ENCODE peak calls at places on chromosomes 3 and 15, in five cellular contexts. D is right atrium auricular region, H is OCI-LY7, U is A549, X is heart left ventricle. T is an unnamed sample.

GRCh38 chr15:64574220-64574994 is 114.0 kb downstream of the ZNF609 start:
- DNase-seq in D (no peak), H (no peak), U (peak; percentile 25), X (no peak), T (no peak)

GRCh38 chr3:14369675-14370669 is 32.4 kb upstream of the SLC6A6 start:
- DNase-seq in D (no peak), H (peak; percentile 61), U (peak; percentile 48), X (no peak), T (peak; percentile 50)

GRCh38 chr15:90049030-90049429 is 47.9 kb downstream of the ZNF710 start:
- DNase-seq in D (no peak), H (no peak), U (no peak), X (no peak), T (no peak)

GRCh38 chr15:81281925-81282895 is 41.7 kb downstream of the STARD5 start:
- DNase-seq in D (no peak), H (no peak), U (no peak), X (no peak), T (no peak)

GRCh38 chr3:191047930-191048329 is 151.1 kb upstream of the OSTN start:
- DNase-seq in D (no peak), H (no peak), U (no peak), X (no peak), T (no peak)

GRCh38 chr3:53970656-53971055 is 79.0 kb upstream of the SELENOK start:
- DNase-seq in D (no peak), H (no peak), U (no peak), X (no peak), T (peak; percentile 54)

GRCh38 chr15:55588818-55589122 is 625 bp upstream of the PYGO1 start:
- DNase-seq in D (no peak), H (no peak), U (no peak), X (no peak), T (no peak)

GRCh38 chr15:99408236-99409096 is 157.2 kb downstream of the LRRC28 start:
- DNase-seq in D (peak; percentile 60), H (no peak), U (no peak), X (peak; percentile 65), T (no peak)

GRCh38 chr3:46999516-47000197 is 20.2 kb downstream of the NBEAL2 start:
- DNase-seq in D (no peak), H (no peak), U (no peak), X (peak; percentile 19), T (no peak)

GRCh38 chr3:30319713-30320112 is 286.7 kb upstream of the TGFBR2 start:
- DNase-seq in D (peak; percentile 68), H (peak; percentile 52), U (peak; percentile 14), X (peak; percentile 27), T (peak; percentile 54)

GRCh38 chr3:177724020-177724638 is 526.8 kb upstream of the TBL1XR1 start:
- DNase-seq in D (peak; percentile 82), H (no peak), U (no peak), X (peak; percentile 86), T (no peak)

GRCh38 chr3:31621314-31621713 is 88.6 kb downstream of the STT3B start:
- DNase-seq in D (no peak), H (no peak), U (no peak), X (no peak), T (no peak)

GRCh38 chr3:152419748-152420147 is 151.0 kb downstream of the MBNL1 start:
- DNase-seq in D (no peak), H (no peak), U (no peak), X (no peak), T (no peak)

GRCh38 chr3:31406901-31407300 is 125.8 kb upstream of the STT3B start:
- DNase-seq in D (no peak), H (no peak), U (no peak), X (no peak), T (no peak)

GRCh38 chr3:14278265-14278798 is 99.7 kb downstream of the LSM3 start:
- DNase-seq in D (no peak), H (no peak), U (no peak), X (no peak), T (no peak)

GRCh38 chr15:31364301-31365031 is 37.8 kb downstream of the KLF13 start:
- DNase-seq in D (no peak), H (peak; percentile 61), U (no peak), X (peak; percentile 60), T (peak; percentile 4)

GRCh38 chr3:139937674-139938279 is 2.8 kb downstream of the CLSTN2 start:
- DNase-seq in D (no peak), H (peak; percentile 20), U (peak; percentile 24), X (peak; percentile 29), T (peak; percentile 48)

GRCh38 chr3:51379301-51379700 is 5.8 kb upstream of the MANF start:
- DNase-seq in D (no peak), H (no peak), U (no peak), X (no peak), T (no peak)

GRCh38 chr3:132723024-132723462 is 834 bp upstream of the NPHP3 start:
- DNase-seq in D (no peak), H (no peak), U (peak; percentile 17), X (no peak), T (no peak)

GRCh38 chr3:104460477-104461406 is 906.0 kb upstream of the ALCAM start:
- DNase-seq in D (no peak), H (peak; percentile 12), U (no peak), X (no peak), T (peak; percentile 53)
- TF ChIP-seq CTCF in D (no peak), H (peak; percentile 56), U (peak; percentile 34), X (peak; percentile 35), T (peak; percentile 59)

DNA sequence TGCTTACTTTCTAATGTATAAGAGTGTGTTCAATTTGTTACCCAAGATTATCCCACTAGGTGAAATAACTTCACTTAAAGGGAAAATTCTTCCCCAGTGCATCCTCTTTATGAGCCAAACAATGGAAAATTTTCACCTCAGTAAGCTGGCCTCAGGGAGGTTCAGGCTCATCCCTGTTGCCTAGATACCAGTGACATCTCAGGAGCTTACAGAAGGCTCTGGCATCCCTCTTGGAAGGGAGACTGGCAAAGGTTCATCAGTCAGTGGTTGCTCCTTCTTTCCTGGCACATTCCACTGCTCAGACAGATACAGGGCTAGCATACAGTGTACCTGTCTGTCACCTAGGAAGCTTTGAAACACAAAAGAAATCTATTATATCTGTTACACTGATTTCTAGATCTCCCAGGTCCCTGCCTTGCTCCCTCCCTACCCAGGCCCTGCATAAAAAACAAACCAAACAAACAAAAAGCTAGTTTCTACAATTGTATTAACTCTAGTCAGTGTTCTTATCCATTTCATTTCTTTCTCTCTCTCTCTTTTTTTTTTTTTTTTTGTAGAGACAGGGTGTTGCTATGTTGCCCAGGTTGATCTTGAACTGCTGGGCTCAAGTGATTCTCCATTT is 1.7 kb downstream of the IP6K2 start:
- DNase-seq in D (no peak), H (no peak), U (no peak), X (no peak), T (peak; percentile 81)
- H3K4me3 ChIP-seq in D (no peak overlapping the region), H (peak overlapping the region; percentile 97), U (peak overlapping the region; percentile 98), X (no peak overlapping the region), T (peak overlapping the region; percentile 83)

GRCh38 chr15:44286814-44287555 is 1.5 kb upstream of the GOLM2 start:
- DNase-seq in D (no peak), H (peak; percentile 20), U (peak; percentile 31), X (no peak), T (no peak)
- TF ChIP-seq CTCF in D (no peak), H (peak; percentile 32), U (no peak), X (peak; percentile 2), T (no peak)

GRCh38 chr3:71681224-71681668 is 44.0 kb downstream of the EIF4E3 start:
- DNase-seq in D (peak; percentile 70), H (no peak), U (peak; percentile 15), X (peak; percentile 53), T (peak; percentile 71)
- H3K4me3 ChIP-seq in D (no peak overlapping the region), H (no peak overlapping the region), U (no peak overlapping the region), X (no peak overlapping the region), T (no peak overlapping the region)

DNA sequence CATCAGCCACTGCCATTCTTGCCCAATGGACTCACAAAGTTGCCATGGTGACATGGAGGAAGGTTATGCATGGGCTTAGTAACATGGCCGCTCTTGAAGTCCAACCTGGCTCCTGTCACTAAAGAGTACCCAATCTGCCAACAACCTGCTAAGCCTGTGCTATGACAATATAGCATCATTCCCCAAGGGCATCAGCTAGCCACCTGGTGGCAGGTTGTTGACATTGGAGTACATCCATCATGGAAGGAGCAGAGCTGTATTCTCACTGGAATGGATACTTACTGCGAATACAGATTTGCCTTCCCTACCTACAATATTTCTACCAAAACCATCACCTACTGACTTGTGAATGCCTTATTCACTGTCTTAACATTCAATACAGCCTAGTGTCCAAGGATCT is 138.9 kb upstream of the RORA start:
- DNase-seq in D (no peak), H (no peak), U (no peak), X (no peak), T (no peak)
- TF ChIP-seq CTCF in D (no peak), H (peak; percentile 16), U (no peak), X (no peak), T (no peak)

DNA sequence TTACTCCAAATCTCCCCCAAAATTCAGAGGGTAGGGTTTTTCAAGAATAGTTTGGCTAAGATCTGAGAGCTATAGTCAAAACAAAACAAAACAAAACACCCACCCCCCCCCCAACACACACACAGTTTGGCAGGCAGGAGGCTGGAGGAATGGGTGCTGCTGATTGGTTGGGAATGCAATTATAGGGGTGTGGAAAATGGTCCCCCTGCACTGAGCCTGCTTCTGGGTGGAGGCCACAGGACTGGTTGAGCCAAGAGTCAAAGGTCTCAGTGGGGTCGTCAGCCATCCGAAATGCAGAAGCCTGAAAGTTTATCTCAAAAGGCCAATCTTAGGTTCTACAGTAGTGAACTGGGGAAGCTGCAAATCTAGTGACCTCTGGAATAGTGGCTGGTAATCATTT is 2.5 kb upstream of the HACD2 start:
- DNase-seq in D (no peak), H (no peak), U (no peak), X (no peak), T (no peak)
- H3K4me3 ChIP-seq in D (no peak overlapping the region), H (peak overlapping the region; percentile 97), U (no peak overlapping the region), X (no peak overlapping the region), T (no peak overlapping the region)

GRCh38 chr15:71385026-71385425 is 269.8 kb downstream of the THSD4 start:
- DNase-seq in D (no peak), H (no peak), U (no peak), X (no peak), T (no peak)

GRCh38 chr15:71385469-71385868 is 270.2 kb downstream of the THSD4 start:
- DNase-seq in D (no peak), H (no peak), U (no peak), X (no peak), T (no peak)

GRCh38 chr15:71387825-71388224 is 272.6 kb downstream of the THSD4 start:
- DNase-seq in D (no peak), H (no peak), U (no peak), X (no peak), T (no peak)

GRCh38 chr15:71386005-71386404 is 270.7 kb downstream of the THSD4 start:
- DNase-seq in D (no peak), H (no peak), U (no peak), X (no peak), T (no peak)

GRCh38 chr15:71386448-71387236 is 271.4 kb downstream of the THSD4 start:
- DNase-seq in D (no peak), H (peak; percentile 31), U (no peak), X (no peak), T (peak; percentile 43)
- TF ChIP-seq CTCF in D (no peak), H (peak; percentile 74), U (peak; percentile 83), X (peak; percentile 53), T (peak; percentile 65)

DNA sequence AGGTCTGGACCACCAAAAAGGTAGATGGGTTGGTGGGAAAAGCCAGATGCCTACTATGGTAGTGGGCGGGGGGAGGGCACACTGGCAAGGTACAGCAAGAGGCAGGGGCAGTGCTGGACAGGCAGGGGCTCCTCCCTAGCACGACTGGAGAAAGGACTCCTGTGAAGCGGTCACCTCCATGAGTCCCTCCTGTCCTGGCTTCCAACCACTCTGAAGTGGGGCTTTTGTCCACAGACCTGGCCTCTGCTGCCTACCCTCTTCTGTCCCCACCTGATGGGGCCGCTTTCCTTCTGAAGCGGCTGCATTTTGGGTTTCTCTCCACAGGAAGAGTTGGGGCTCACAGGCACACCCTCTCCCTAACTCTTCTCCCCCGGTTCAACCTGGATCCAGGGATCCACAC is 2.7 kb upstream of the SPTBN5 start:
- DNase-seq in D (no peak), H (no peak), U (no peak), X (peak; percentile 14), T (no peak)
- H3K4me3 ChIP-seq in D (no peak overlapping the region), H (no peak overlapping the region), U (no peak overlapping the region), X (no peak overlapping the region), T (no peak overlapping the region)

T was measured in neural progenitor cell.